ENCODE peak calls at places on chromosome 18, in seven cellular contexts. P, M, O, S, N, E and L are unnamed samples.

GRCh38 chr18:21823848-21824247 is 83.3 kb downstream of the MIB1 start:
- DNase-seq in E (no peak), S (no peak), N (no peak), P (no peak), O (no peak), M (no peak), L (no peak)

GRCh38 chr18:8895341-8895740 is 190.0 kb downstream of the MTCL1 start:
- DNase-seq in O (no peak), M (no peak), E (no peak), N (no peak), S (no peak), P (no peak), L (no peak)

GRCh38 chr18:7174359-7175107 is 56.4 kb upstream of the LRRC30 start:
- DNase-seq in O (peak), P (no peak), N (peak), M (no peak), S (no peak), E (no peak), L (no peak)

GRCh38 chr18:8942909-8943545 is 159.5 kb upstream of the NDUFV2 start:
- DNase-seq in M (no peak), S (no peak), N (no peak), P (no peak), O (no peak), E (no peak), L (no peak)

GRCh38 chr18:49999128-49999527 is 185.8 kb upstream of the ACAA2 start:
- DNase-seq in P (no peak), S (no peak), E (no peak), N (no peak), O (no peak), M (no peak), L (no peak)

GRCh38 chr18:8688428-8688827 is 16.9 kb upstream of the MTCL1 start:
- DNase-seq in M (no peak), P (no peak), E (no peak), O (no peak), N (no peak), S (no peak), L (no peak)

GRCh38 chr18:11991021-11991770 is 9.9 kb downstream of the IMPA2 start:
- DNase-seq in P (no peak), M (no peak), S (no peak), E (no peak), N (no peak), O (no peak), L (no peak)

GRCh38 chr18:75165926-75166325 is 43.0 kb downstream of the PTGR3 start:
- DNase-seq in O (no peak), S (no peak), M (no peak), N (no peak), P (no peak), E (no peak), L (no peak)

GRCh38 chr18:37567994-37568359 is 2.4 kb upstream of the CELF4 start:
- DNase-seq in S (no peak), N (no peak), O (no peak), M (peak), P (no peak), E (no peak), L (no peak)

GRCh38 chr18:5424903-5425302 is 118.9 kb downstream of the EPB41L3 start:
- DNase-seq in E (peak), N (peak), O (peak), P (no peak), M (peak), S (no peak), L (peak)

GRCh38 chr18:63505566-63506335 is 29.0 kb downstream of the SERPINB5 start:
- DNase-seq in S (peak), N (peak), P (no peak), O (peak), E (peak), M (no peak), L (no peak)

GRCh38 chr18:907880-908512 is 3.3 kb downstream of the ADCYAP1 start:
- DNase-seq in S (no peak), E (no peak), O (no peak), P (no peak), N (no peak), M (no peak), L (no peak)

GRCh38 chr18:58947136-58947732 is 82.6 kb downstream of the ZNF532 start:
- DNase-seq in M (no peak), N (no peak), S (no peak), P (no peak), O (no peak), E (no peak), L (no peak)

GRCh38 chr18:12092398-12093229 is 1.0 kb upstream of the ANKRD62 start:
- DNase-seq in P (no peak), S (no peak), E (peak), O (no peak), M (peak), N (peak), L (peak)

GRCh38 chr18:25132786-25133496 is 219.0 kb downstream of the ZNF521 start:
- DNase-seq in O (no peak), E (no peak), S (no peak), N (no peak), M (no peak), P (no peak), L (no peak)

GRCh38 chr18:45839415-45840395 is 14.2 kb downstream of the SIGLEC15 start:
- DNase-seq in O (peak), P (no peak), M (peak), N (peak), E (no peak), S (peak), L (peak)

GRCh38 chr18:22309191-22309590 is 108.5 kb downstream of the CTAGE1 start:
- DNase-seq in O (peak), E (no peak), M (no peak), N (no peak), P (no peak), S (no peak), L (no peak)

GRCh38 chr18:68660355-68661183 is 54.3 kb downstream of the TMX3 start:
- DNase-seq in S (no peak), O (peak), E (peak), P (peak), M (peak), N (peak), L (peak)

GRCh38 chr18:31738460-31739407 is 21.9 kb downstream of the SLC25A52 start:
- DNase-seq in N (no peak), O (peak), S (no peak), P (no peak), E (no peak), M (no peak), L (no peak)

GRCh38 chr18:13371689-13372404 is 153.3 kb downstream of the LDLRAD4 start:
- DNase-seq in N (no peak), M (no peak), P (no peak), S (no peak), E (peak), O (no peak), L (no peak)

GRCh38 chr18:58045265-58046086 is 1.4 kb downstream of the NEDD4L start:
- DNase-seq in P (peak), M (peak), O (no peak), S (peak), E (peak), N (peak), L (peak)

GRCh38 chr18:39199231-39199855 is 1633.7 kb upstream of the CELF4 start:
- DNase-seq in M (no peak), N (no peak), O (no peak), E (no peak), S (no peak), P (no peak), L (no peak)

GRCh38 chr18:57376503-57376902 is 24.1 kb downstream of the ST8SIA3 start:
- DNase-seq in N (no peak), M (no peak), E (peak), O (no peak), S (no peak), P (no peak), L (no peak)

GRCh38 chr18:70469916-70470315 is 181.1 kb downstream of the SOCS6 start:
- DNase-seq in M (peak), P (no peak), E (no peak), S (no peak), O (no peak), N (peak), L (peak)

GRCh38 chr18:44715841-44716240 is 35.2 kb downstream of the SETBP1 start:
- DNase-seq in E (no peak), N (no peak), O (no peak), S (no peak), M (peak), P (peak), L (peak)

GRCh38 chr18:74171910-74172606 is 23.7 kb downstream of the TIMM21 start:
- DNase-seq in E (peak), S (no peak), N (no peak), M (no peak), P (no peak), O (no peak), L (no peak)

GRCh38 chr18:2303517-2304238 is 267.6 kb downstream of the METTL4 start:
- DNase-seq in P (peak), M (no peak), S (no peak), E (no peak), O (peak), N (peak), L (no peak)

GRCh38 chr18:69845588-69846506 is 101.8 kb downstream of the CD226 start:
- DNase-seq in N (peak), P (peak), O (no peak), S (no peak), E (no peak), M (no peak), L (peak)

GRCh38 chr18:68724021-68724420 is 9.1 kb upstream of the TMX3 start:
- DNase-seq in N (no peak), S (no peak), P (no peak), M (no peak), E (no peak), O (no peak), L (no peak)

GRCh38 chr18:79791141-79791972 is 6.4 kb upstream of the KCNG2 start:
- DNase-seq in O (peak), S (no peak), P (no peak), E (no peak), N (no peak), M (peak), L (peak)